ENCODE peak calls at places on chromosomes 4 and X, in nine cellular contexts. K is suprapubic skin, F is esophagus muscularis mucosa, C is esophagus squamous epithelium, D is A549, Z is K562, O is stomach, W is Peyer's patch, I is uterus. V is an unnamed sample.

GRCh38 chrX:47643926-47644325 is 6.4 kb downstream of the ELK1 start:
- DNase-seq in K (no peak), F (no peak), C (no peak), D (peak; percentile 26), Z (no peak), O (no peak), W (no peak), I (no peak), V (no peak)

GRCh38 chr4:75542824-75543223 is 13.0 kb upstream of the ODAPH start:
- DNase-seq in K (no peak), F (no peak), C (no peak), D (peak; percentile 10), Z (no peak), O (no peak), W (no peak), I (no peak), V (no peak)

GRCh38 chrX:31038585-31039326 is 33.1 kb downstream of the FTHL17 start:
- DNase-seq in K (no peak), F (no peak), C (no peak), D (peak; percentile 6), Z (peak; percentile 27), O (peak; percentile 33), W (peak; percentile 20), I (no peak), V (peak; percentile 57)

GRCh38 chr4:75844151-75844662 is 58.0 kb downstream of the PPEF2 start:
- DNase-seq in K (no peak), F (no peak), C (no peak), D (peak; percentile 91), Z (no peak), O (no peak), W (no peak), I (peak; percentile 39), V (no peak)

GRCh38 chrX:137033774-137034507 is at the start of gene GPR101:
- DNase-seq in K (no peak), F (no peak), C (no peak), D (no peak), Z (no peak), O (no peak), W (no peak), I (no peak), V (no peak)

GRCh38 chr4:114924311-114924710 is 189.1 kb downstream of the NDST4 start:
- DNase-seq in K (no peak), F (no peak), C (no peak), D (no peak), Z (no peak), O (no peak), W (no peak), I (no peak), V (no peak)

GRCh38 chr4:188754372-188755002 is 615.2 kb downstream of the TRIML1 start:
- DNase-seq in K (no peak), F (no peak), C (no peak), D (no peak), Z (no peak), O (no peak), W (no peak), I (no peak), V (no peak)

GRCh38 chrX:79366888-79367749 is at the start of gene ITM2A:
- DNase-seq in K (peak; percentile 71), F (no peak), C (no peak), D (no peak), Z (peak; percentile 60), O (peak; percentile 34), W (peak; percentile 63), I (peak; percentile 56), V (peak; percentile 8)

GRCh38 chr4:7941111-7942018 is 1.7 kb upstream of the AFAP1 start:
- DNase-seq in K (no peak), F (no peak), C (no peak), D (no peak), Z (no peak), O (no peak), W (no peak), I (peak; percentile 15), V (no peak)

GRCh38 chr4:38654273-38654672 is 9.7 kb upstream of the KLF3 start:
- DNase-seq in K (no peak), F (peak; percentile 39), C (no peak), D (no peak), Z (no peak), O (no peak), W (no peak), I (no peak), V (no peak)

GRCh38 chr4:71221510-71222466 is 117.0 kb upstream of the SLC4A4 start:
- DNase-seq in K (no peak), F (no peak), C (no peak), D (no peak), Z (no peak), O (no peak), W (no peak), I (no peak), V (no peak)

GRCh38 chr4:40553995-40554394 is 75.7 kb downstream of the RBM47 start:
- DNase-seq in K (no peak), F (no peak), C (no peak), D (no peak), Z (peak; percentile 12), O (no peak), W (peak; percentile 35), I (no peak), V (no peak)
- TF ChIP-seq POLR2A in K (no peak), F (no peak), C (no peak), D (no peak), Z (no peak), O (no peak), W (no peak), I (no peak), V (no peak)

GRCh38 chr4:5887011-5887360 is 5.9 kb downstream of the CRMP1 start:
- DNase-seq in K (no peak), F (no peak), C (no peak), D (no peak), Z (no peak), O (no peak), W (no peak), I (no peak), V (no peak)
- H3K4me3 ChIP-seq in K (peak overlapping the region; percentile 50), F (peak overlapping the region; percentile 61), C (peak overlapping the region; percentile 50), D (peak overlapping the region; percentile 49), Z (no peak overlapping the region), O (peak overlapping the region; percentile 42), W (peak overlapping the region; percentile 54), I (peak overlapping the region; percentile 54), V (no peak overlapping the region)

GRCh38 chrX:102338162-102338561 is 91.2 kb downstream of the NXF2 start:
- DNase-seq in K (peak; percentile 32), F (no peak), C (no peak), D (no peak), Z (no peak), O (no peak), W (no peak), I (no peak), V (no peak)

GRCh38 chrX:102339312-102340298 is 92.6 kb downstream of the NXF2 start:
- DNase-seq in K (peak; percentile 24), F (no peak), C (no peak), D (no peak), Z (no peak), O (no peak), W (no peak), I (no peak), V (peak; percentile 16)

GRCh38 chrX:102345916-102346315 is 93.9 kb downstream of the NXF2B start:
- DNase-seq in K (peak; percentile 78), F (no peak), C (no peak), D (peak; percentile 31), Z (peak; percentile 21), O (peak; percentile 78), W (peak; percentile 74), I (peak; percentile 45), V (peak; percentile 38)

DNA sequence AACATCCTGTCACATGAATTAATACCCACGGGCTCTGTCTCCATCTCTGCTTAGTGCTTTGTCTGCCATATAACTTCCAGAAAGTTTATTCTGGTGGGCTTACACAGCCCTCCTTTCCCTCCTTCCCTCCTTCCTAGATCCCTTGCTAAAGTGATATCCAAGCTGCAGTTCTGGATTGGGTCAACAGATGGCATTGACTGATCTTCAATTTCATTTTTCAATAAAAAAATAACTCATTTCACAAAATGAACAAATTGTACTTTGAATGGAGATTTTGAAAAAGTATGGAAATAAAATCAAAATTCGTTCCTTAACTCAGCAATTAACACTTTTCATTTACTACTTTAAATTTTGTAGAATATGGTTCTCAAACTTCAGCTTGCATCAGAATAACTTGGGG is 94.9 kb downstream of the NXF2 start:
- DNase-seq in K (no peak), F (no peak), C (no peak), D (no peak), Z (no peak), O (no peak), W (no peak), I (no peak), V (no peak)
- TF ChIP-seq CTCF in K (no peak), F (peak; percentile 12), C (no peak), D (no peak), Z (no peak), O (no peak), W (no peak), I (no peak), V (no peak)

GRCh38 chrX:112734250-112734649 is 54.5 kb upstream of the LHFPL1 start:
- DNase-seq in K (no peak), F (no peak), C (no peak), D (no peak), Z (no peak), O (no peak), W (no peak), I (no peak), V (no peak)
- TF ChIP-seq POLR2A in K (no peak), F (no peak), C (no peak), D (no peak), Z (no peak), O (no peak), W (no peak), I (no peak), V (no peak)

GRCh38 chrX:40474205-40474626 is 106.6 kb upstream of the ATP6AP2 start:
- DNase-seq in K (no peak), F (no peak), C (no peak), D (peak; percentile 54), Z (no peak), O (peak; percentile 27), W (no peak), I (peak; percentile 20), V (peak; percentile 32)
- H3K4me3 ChIP-seq in K (no peak overlapping the region), F (no peak overlapping the region), C (no peak overlapping the region), D (no peak overlapping the region), Z (no peak overlapping the region), O (no peak overlapping the region), W (no peak overlapping the region), I (no peak overlapping the region), V (no peak overlapping the region)

GRCh38 chrX:27619975-27620374 is 29.8 kb downstream of the DCAF8L2 start:
- DNase-seq in K (no peak), F (no peak), C (no peak), D (peak; percentile 10), Z (no peak), O (no peak), W (no peak), I (no peak), V (no peak)
- TF ChIP-seq CTCF in K (no peak), F (no peak), C (no peak), D (peak; percentile 43), Z (no peak), O (no peak), W (no peak), I (no peak), V (no peak)

GRCh38 chr4:149050840-149051239 is 608.6 kb upstream of the NR3C2 start:
- DNase-seq in K (no peak), F (no peak), C (no peak), D (no peak), Z (no peak), O (no peak), W (no peak), I (no peak), V (no peak)
- TF ChIP-seq POLR2A in K (no peak), F (no peak), C (no peak), D (no peak), Z (no peak), O (no peak), W (no peak), I (no peak), V (no peak)

GRCh38 chr4:3481113-3481531 is 18.0 kb downstream of the DOK7 start:
- DNase-seq in K (no peak), F (no peak), C (no peak), D (no peak), Z (no peak), O (no peak), W (no peak), I (no peak), V (no peak)
- H3K4me3 ChIP-seq in K (no peak overlapping the region), F (no peak overlapping the region), C (no peak overlapping the region), D (no peak overlapping the region), Z (no peak overlapping the region), O (no peak overlapping the region), W (no peak overlapping the region), I (no peak overlapping the region), V (no peak overlapping the region)

V was measured in body of pancreas.